ENCODE peak calls at places on chromosomes 4 and X, in six cellular contexts. One of them, this sample, is unnamed.

GRCh38 chr4:114163051-114163450 is 183.6 kb upstream of the ARSJ start:
- DNase-seq in H54: no peak
- DNase-seq in transverse colon: no peak
- DNase-seq in ovary: no peak
- DNase-seq in sigmoid colon: no peak
- DNase-seq in tibial nerve: no peak
- DNase-seq in this sample: no peak

GRCh38 chrX:106306391-106306947 is 138.4 kb downstream of the PWWP3B start:
- DNase-seq in H54: no peak
- DNase-seq in transverse colon: no peak
- DNase-seq in ovary: no peak
- DNase-seq in sigmoid colon: no peak
- DNase-seq in tibial nerve: no peak
- DNase-seq in this sample: no peak

GRCh38 chrX:120456973-120457372 is 12.1 kb downstream of the LAMP2 start:
- DNase-seq in H54: no peak
- DNase-seq in transverse colon: no peak
- DNase-seq in ovary: no peak
- DNase-seq in sigmoid colon: no peak
- DNase-seq in tibial nerve: no peak
- DNase-seq in this sample: no peak

GRCh38 chrX:17443546-17443945 is 68.5 kb downstream of the NHS start:
- DNase-seq in H54: no peak
- DNase-seq in transverse colon: no peak
- DNase-seq in ovary: no peak
- DNase-seq in sigmoid colon: no peak
- DNase-seq in tibial nerve: no peak
- DNase-seq in this sample: no peak

GRCh38 chrX:1500701-1501624 is 36.0 kb downstream of the P2RY8 start:
- DNase-seq in H54: no peak
- DNase-seq in transverse colon: no peak
- DNase-seq in ovary: no peak
- DNase-seq in sigmoid colon: no peak
- DNase-seq in tibial nerve: no peak
- DNase-seq in this sample: no peak

GRCh38 chr4:77797239-77797638 is 21.9 kb downstream of the CNOT6L start:
- DNase-seq in H54: no peak
- DNase-seq in transverse colon: no peak
- DNase-seq in ovary: no peak
- DNase-seq in sigmoid colon: no peak
- DNase-seq in tibial nerve: no peak
- DNase-seq in this sample: no peak

GRCh38 chr4:76305033-76305687 is 1.4 kb upstream of the STBD1 start:
- DNase-seq in H54: no peak
- DNase-seq in transverse colon: no peak
- DNase-seq in ovary: no peak
- DNase-seq in sigmoid colon: no peak
- DNase-seq in tibial nerve: no peak
- DNase-seq in this sample: no peak

GRCh38 chrX:53239474-53239873 is 14.5 kb upstream of the KDM5C start:
- DNase-seq in H54: no peak
- DNase-seq in transverse colon: no peak
- DNase-seq in ovary: no peak
- DNase-seq in sigmoid colon: no peak
- DNase-seq in tibial nerve: no peak
- DNase-seq in this sample: peak

GRCh38 chrX:100368167-100368566 is 41.9 kb downstream of the PCDH19 start:
- DNase-seq in H54: no peak
- DNase-seq in transverse colon: no peak
- DNase-seq in ovary: no peak
- DNase-seq in sigmoid colon: no peak
- DNase-seq in tibial nerve: no peak
- DNase-seq in this sample: no peak

GRCh38 chr4:139556735-139557505 is 901 bp upstream of the SETD7 start:
- DNase-seq in H54: no peak
- DNase-seq in transverse colon: peak
- DNase-seq in ovary: peak
- DNase-seq in sigmoid colon: peak
- DNase-seq in tibial nerve: peak
- DNase-seq in this sample: peak

GRCh38 chrX:45623266-45623665 is 422.6 kb upstream of the DIPK2B start:
- DNase-seq in H54: no peak
- DNase-seq in transverse colon: no peak
- DNase-seq in ovary: no peak
- DNase-seq in sigmoid colon: no peak
- DNase-seq in tibial nerve: no peak
- DNase-seq in this sample: no peak

GRCh38 chrX:122934131-122934530 is 249.9 kb upstream of the GRIA3 start:
- DNase-seq in H54: no peak
- DNase-seq in transverse colon: no peak
- DNase-seq in ovary: no peak
- DNase-seq in sigmoid colon: no peak
- DNase-seq in tibial nerve: no peak
- DNase-seq in this sample: no peak

GRCh38 chrX:136057567-136057966 is 72.3 kb downstream of the SLC9A6 start:
- DNase-seq in H54: no peak
- DNase-seq in transverse colon: no peak
- DNase-seq in ovary: no peak
- DNase-seq in sigmoid colon: no peak
- DNase-seq in tibial nerve: no peak
- DNase-seq in this sample: no peak

GRCh38 chrX:9279271-9279596 is 185.6 kb upstream of the TBL1X start:
- DNase-seq in H54: no peak
- DNase-seq in transverse colon: no peak
- DNase-seq in ovary: no peak
- DNase-seq in sigmoid colon: no peak
- DNase-seq in tibial nerve: no peak
- DNase-seq in this sample: no peak

GRCh38 chr4:73345399-73345975 is 58.6 kb upstream of the ALB start:
- DNase-seq in H54: no peak
- DNase-seq in transverse colon: no peak
- DNase-seq in ovary: no peak
- DNase-seq in sigmoid colon: no peak
- DNase-seq in tibial nerve: no peak
- DNase-seq in this sample: no peak

GRCh38 chr4:185717018-185717726 is 94.8 kb downstream of the SORBS2 start:
- DNase-seq in H54: no peak
- DNase-seq in transverse colon: no peak
- DNase-seq in ovary: no peak
- DNase-seq in sigmoid colon: no peak
- DNase-seq in tibial nerve: no peak
- DNase-seq in this sample: no peak

GRCh38 chr4:38753021-38753806 is 29.6 kb downstream of the TLR10 start:
- DNase-seq in H54: peak
- DNase-seq in transverse colon: peak
- DNase-seq in ovary: peak
- DNase-seq in sigmoid colon: peak
- DNase-seq in tibial nerve: peak
- DNase-seq in this sample: peak

GRCh38 chrX:70826715-70827114 is 81.8 kb downstream of the TEX11 start:
- DNase-seq in H54: no peak
- DNase-seq in transverse colon: no peak
- DNase-seq in ovary: no peak
- DNase-seq in sigmoid colon: no peak
- DNase-seq in tibial nerve: no peak
- DNase-seq in this sample: no peak

GRCh38 chrX:63424063-63424462 is 72.9 kb upstream of the SPIN4 start:
- DNase-seq in H54: no peak
- DNase-seq in transverse colon: no peak
- DNase-seq in ovary: no peak
- DNase-seq in sigmoid colon: no peak
- DNase-seq in tibial nerve: no peak
- DNase-seq in this sample: no peak

GRCh38 chr4:15376594-15376993 is 51.2 kb upstream of the C1QTNF7 start:
- DNase-seq in H54: no peak
- DNase-seq in transverse colon: no peak
- DNase-seq in ovary: no peak
- DNase-seq in sigmoid colon: no peak
- DNase-seq in tibial nerve: no peak
- DNase-seq in this sample: no peak

GRCh38 chr4:152041304-152041703 is 280.5 kb upstream of the GATB start:
- DNase-seq in H54: no peak
- DNase-seq in transverse colon: no peak
- DNase-seq in ovary: no peak
- DNase-seq in sigmoid colon: no peak
- DNase-seq in tibial nerve: no peak
- DNase-seq in this sample: no peak

GRCh38 chr4:2218436-2218835 is 23.5 kb downstream of the HAUS3 start:
- DNase-seq in H54: no peak
- DNase-seq in transverse colon: no peak
- DNase-seq in ovary: no peak
- DNase-seq in sigmoid colon: no peak
- DNase-seq in tibial nerve: no peak
- DNase-seq in this sample: no peak

GRCh38 chr4:2219233-2219760 is 22.6 kb downstream of the HAUS3 start:
- DNase-seq in H54: no peak
- DNase-seq in transverse colon: no peak
- DNase-seq in ovary: no peak
- DNase-seq in sigmoid colon: no peak
- DNase-seq in tibial nerve: no peak
- DNase-seq in this sample: no peak

GRCh38 chr4:2220016-2220620 is 21.8 kb downstream of the HAUS3 start:
- DNase-seq in H54: peak
- DNase-seq in transverse colon: peak
- DNase-seq in ovary: peak
- DNase-seq in sigmoid colon: peak
- DNase-seq in tibial nerve: peak
- DNase-seq in this sample: peak

GRCh38 chr4:2226261-2226660 is 15.7 kb downstream of the HAUS3 start:
- DNase-seq in H54: no peak
- DNase-seq in transverse colon: no peak
- DNase-seq in ovary: no peak
- DNase-seq in sigmoid colon: no peak
- DNase-seq in tibial nerve: no peak
- DNase-seq in this sample: no peak

DNA sequence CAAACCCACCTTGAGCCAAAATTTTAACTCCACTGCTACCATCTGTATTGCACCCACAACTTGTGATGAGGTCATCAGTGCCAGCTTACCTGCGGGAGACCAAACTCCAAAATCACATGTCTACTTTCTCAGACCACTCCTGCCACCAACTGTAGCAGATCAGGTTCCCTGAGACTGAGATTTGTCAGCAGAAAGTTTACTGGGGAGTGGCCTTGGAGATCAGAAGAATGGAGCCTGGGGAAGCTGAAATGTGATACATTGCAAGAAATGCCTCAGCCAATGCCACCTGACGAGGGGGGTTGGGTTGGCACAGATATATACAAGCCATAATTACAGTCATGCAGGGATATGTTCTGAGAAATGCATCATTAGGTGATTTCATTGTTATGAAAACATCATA is 19.1 kb downstream of the HAUS3 start:
- DNase-seq in H54: no peak
- DNase-seq in transverse colon: no peak
- DNase-seq in ovary: no peak
- DNase-seq in sigmoid colon: no peak
- DNase-seq in tibial nerve: no peak
- DNase-seq in this sample: no peak
- TF ChIP-seq POLR2A in H54: no peak
- TF ChIP-seq POLR2A in transverse colon: no peak
- TF ChIP-seq POLR2A in ovary: no peak
- TF ChIP-seq POLR2A in sigmoid colon: no peak
- TF ChIP-seq POLR2A in tibial nerve: no peak
- TF ChIP-seq POLR2A in this sample: no peak

GRCh38 chrX:2958199-2958598 is 29.1 kb upstream of the ARSD start:
- DNase-seq in H54: no peak
- DNase-seq in transverse colon: no peak
- DNase-seq in ovary: no peak
- DNase-seq in sigmoid colon: no peak
- DNase-seq in tibial nerve: no peak
- DNase-seq in this sample: no peak

GRCh38 chrX:2960861-2961515 is 31.8 kb upstream of the ARSD start:
- DNase-seq in H54: no peak
- DNase-seq in transverse colon: no peak
- DNase-seq in ovary: no peak
- DNase-seq in sigmoid colon: no peak
- DNase-seq in tibial nerve: no peak
- DNase-seq in this sample: no peak

GRCh38 chrX:2955281-2955680 is 26.1 kb upstream of the ARSD start:
- DNase-seq in H54: no peak
- DNase-seq in transverse colon: no peak
- DNase-seq in ovary: no peak
- DNase-seq in sigmoid colon: no peak
- DNase-seq in tibial nerve: no peak
- DNase-seq in this sample: no peak

GRCh38 chrX:2954541-2954940 is 25.4 kb upstream of the ARSD start:
- DNase-seq in H54: no peak
- DNase-seq in transverse colon: no peak
- DNase-seq in ovary: no peak
- DNase-seq in sigmoid colon: no peak
- DNase-seq in tibial nerve: no peak
- DNase-seq in this sample: no peak

DNA sequence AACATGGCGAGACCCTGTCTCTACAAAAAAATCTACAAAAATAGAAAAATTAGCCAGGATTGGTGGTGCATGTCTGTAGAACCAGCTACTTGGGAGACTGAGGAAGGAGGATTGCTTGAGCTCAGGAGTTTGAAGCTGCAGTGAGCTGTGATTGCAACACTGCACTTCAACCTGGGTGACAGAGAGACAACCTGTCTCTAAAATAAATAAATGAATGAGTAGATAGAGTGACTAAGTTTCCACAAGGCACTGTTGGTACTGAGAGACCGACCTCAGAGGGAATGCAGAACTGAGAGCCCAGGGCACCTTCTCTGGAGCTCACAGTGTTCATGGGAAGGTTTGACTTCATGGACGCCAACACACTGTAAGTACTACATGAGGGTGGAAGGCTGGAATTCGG is 26.7 kb upstream of the ARSD start:
- DNase-seq in H54: no peak
- DNase-seq in transverse colon: no peak
- DNase-seq in ovary: no peak
- DNase-seq in sigmoid colon: no peak
- DNase-seq in tibial nerve: no peak
- DNase-seq in this sample: no peak
- TF ChIP-seq POLR2A in H54: no peak
- TF ChIP-seq POLR2A in transverse colon: no peak
- TF ChIP-seq POLR2A in ovary: no peak
- TF ChIP-seq POLR2A in sigmoid colon: no peak
- TF ChIP-seq POLR2A in tibial nerve: no peak
- TF ChIP-seq POLR2A in this sample: no peak

DNA sequence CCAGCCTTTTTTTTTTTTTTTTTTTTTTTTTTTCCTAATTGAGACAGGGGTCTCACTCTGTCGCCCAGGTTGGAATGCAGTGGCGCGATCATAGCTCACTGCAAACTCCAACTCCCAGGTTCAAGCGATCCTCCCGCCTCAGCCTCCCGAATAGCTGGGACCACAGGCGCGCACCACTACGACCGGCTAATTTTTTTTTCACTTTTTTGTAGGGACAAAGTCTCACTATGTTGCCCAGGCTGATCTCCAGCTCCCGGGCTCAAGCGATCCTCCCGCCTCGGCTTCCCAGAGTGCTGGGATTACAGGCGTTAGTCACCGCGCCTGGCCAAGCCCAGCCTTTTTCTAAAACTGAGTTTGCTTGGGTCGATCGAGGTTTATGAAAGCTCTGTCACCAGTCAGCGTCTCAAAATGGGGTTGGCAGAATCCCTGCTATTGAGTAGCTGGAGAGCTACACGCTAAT is 1.3 kb upstream of the OTUD5 start:
- DNase-seq in H54: no peak
- DNase-seq in transverse colon: peak
- DNase-seq in ovary: peak
- DNase-seq in sigmoid colon: peak
- DNase-seq in tibial nerve: no peak
- DNase-seq in this sample: peak
- TF ChIP-seq POLR2A in H54: no peak
- TF ChIP-seq POLR2A in transverse colon: no peak
- TF ChIP-seq POLR2A in ovary: no peak
- TF ChIP-seq POLR2A in sigmoid colon: peak
- TF ChIP-seq POLR2A in tibial nerve: no peak
- TF ChIP-seq POLR2A in this sample: no peak

GRCh38 chrX:66039916-66040315 is at the start of gene VSIG4:
- DNase-seq in H54: no peak
- DNase-seq in transverse colon: peak
- DNase-seq in ovary: no peak
- DNase-seq in sigmoid colon: peak
- DNase-seq in tibial nerve: peak
- DNase-seq in this sample: no peak
- TF ChIP-seq POLR2A in H54: no peak
- TF ChIP-seq POLR2A in transverse colon: peak
- TF ChIP-seq POLR2A in ovary: no peak
- TF ChIP-seq POLR2A in sigmoid colon: no peak
- TF ChIP-seq POLR2A in tibial nerve: no peak
- TF ChIP-seq POLR2A in this sample: no peak

This sample was measured in erythroblast.